ENCODE peak calls at places on chromosome 3, in nine cellular contexts. Y is K562, F is sigmoid colon, P is transverse colon, G is suprapubic skin, E is stomach, U is ovary, D is GM12878, Z is A549. T is an unnamed sample.

GRCh38 chr3:37580237-37580636 is 281.4 kb upstream of the CTDSPL start:
- DNase-seq in D (no peak), Y (no peak), F (peak; percentile 86), U (no peak), E (no peak), P (peak; percentile 12), G (peak; percentile 74), Z (no peak), T (no peak)

GRCh38 chr3:147793841-147794240 is 384.7 kb downstream of the ZIC1 start:
- DNase-seq in U (no peak), E (no peak), D (no peak), F (no peak), Y (no peak), Z (no peak), P (no peak), G (no peak), T (no peak)

GRCh38 chr3:124428372-124429128 is 301.7 kb upstream of the UMPS start:
- DNase-seq in F (no peak), Z (no peak), E (no peak), U (no peak), Y (no peak), D (no peak), G (no peak), P (no peak), T (no peak)

GRCh38 chr3:128464702-128465101 is 2.0 kb downstream of the DNAJB8 start:
- DNase-seq in E (no peak), G (no peak), Z (no peak), Y (no peak), U (no peak), D (no peak), F (no peak), P (no peak), T (no peak)

GRCh38 chr3:177740270-177740669 is 543.0 kb upstream of the TBL1XR1 start:
- DNase-seq in E (no peak), Z (no peak), D (no peak), G (no peak), P (no peak), F (no peak), U (no peak), Y (no peak), T (no peak)

GRCh38 chr3:184738982-184739381 is 27.1 kb upstream of the MAGEF1 start:
- DNase-seq in U (no peak), Z (no peak), P (no peak), F (no peak), D (no peak), E (peak; percentile 19), G (peak; percentile 32), Y (no peak), T (peak; percentile 1)

GRCh38 chr3:55698826-55699225 is 211.7 kb upstream of the WNT5A start:
- DNase-seq in G (no peak), E (no peak), P (no peak), F (no peak), Z (no peak), Y (no peak), D (no peak), U (no peak), T (no peak)

GRCh38 chr3:195411831-195412230 is 31.0 kb downstream of the ACAP2 start:
- DNase-seq in Z (no peak), P (no peak), G (no peak), E (no peak), Y (no peak), U (no peak), D (no peak), F (no peak), T (no peak)

GRCh38 chr3:16618721-16619120 is 13.5 kb upstream of the DAZL start:
- DNase-seq in Y (no peak), U (no peak), G (no peak), Z (no peak), P (no peak), D (no peak), E (no peak), F (no peak), T (no peak)

GRCh38 chr3:124078978-124079911 is 87.3 kb upstream of the ROPN1 start:
- DNase-seq in U (no peak), F (no peak), E (no peak), P (no peak), G (no peak), Y (peak; percentile 40), Z (peak; percentile 35), D (no peak), T (no peak)

GRCh38 chr3:101720851-101721649 is 3.4 kb upstream of the CEP97 start:
- DNase-seq in P (no peak), Z (no peak), Y (no peak), D (no peak), E (no peak), F (no peak), G (no peak), U (no peak), T (no peak)

GRCh38 chr3:68705695-68706429 is 226.5 kb downstream of the TAFA4 start:
- DNase-seq in P (no peak), D (no peak), Z (no peak), Y (no peak), G (no peak), E (no peak), F (no peak), U (no peak), T (no peak)

GRCh38 chr3:13484861-13485590 is 4.9 kb downstream of the HDAC11 start:
- DNase-seq in F (peak; percentile 84), Y (peak; percentile 98), P (peak; percentile 93), D (no peak), G (no peak), Z (peak; percentile 60), E (peak; percentile 96), U (peak; percentile 74), T (peak; percentile 65)

GRCh38 chr3:45606991-45607712 is 12.6 kb downstream of the LIMD1 start:
- DNase-seq in G (no peak), U (peak; percentile 74), F (peak; percentile 76), P (no peak), Y (no peak), E (no peak), Z (no peak), D (no peak), T (no peak)

GRCh38 chr3:149393355-149394165 is 16.1 kb upstream of the TM4SF1 start:
- DNase-seq in F (no peak), D (peak; percentile 15), G (no peak), Y (peak; percentile 61), Z (peak; percentile 89), P (peak; percentile 71), E (peak; percentile 84), U (peak; percentile 53), T (no peak)

GRCh38 chr3:105274958-105275357 is 91.8 kb upstream of the ALCAM start:
- DNase-seq in U (no peak), Z (peak; percentile 79), P (no peak), D (no peak), E (no peak), G (no peak), F (no peak), Y (no peak), T (no peak)

GRCh38 chr3:110293660-110294059 is 778.0 kb upstream of the NECTIN3 start:
- DNase-seq in P (no peak), U (no peak), Z (no peak), Y (no peak), F (no peak), D (no peak), E (no peak), G (no peak), T (no peak)

GRCh38 chr3:181458857-181459256 is 252.9 kb upstream of the SOX2 start:
- DNase-seq in U (no peak), G (no peak), Z (no peak), P (no peak), E (no peak), F (no peak), D (no peak), Y (no peak), T (no peak)

GRCh38 chr3:40847571-40847992 is 322.8 kb downstream of the ZNF621 start:
- DNase-seq in F (no peak), Y (no peak), P (no peak), U (peak; percentile 51), G (no peak), E (no peak), Z (no peak), D (no peak), T (no peak)

GRCh38 chr3:197454014-197454413 is 101.8 kb downstream of the BDH1 start:
- DNase-seq in Z (peak; percentile 26), U (no peak), Y (no peak), F (no peak), E (no peak), P (peak; percentile 28), G (no peak), D (no peak), T (no peak)

GRCh38 chr3:73432021-73432722 is 192.6 kb downstream of the PDZRN3 start:
- DNase-seq in F (peak; percentile 69), D (no peak), G (no peak), Z (peak; percentile 54), P (no peak), E (no peak), Y (peak; percentile 37), U (no peak), T (no peak)

GRCh38 chr3:51975857-51976549 is 1.1 kb downstream of the ABHD14A start:
- DNase-seq in G (peak; percentile 91), D (no peak), E (peak; percentile 62), Y (peak; percentile 76), F (peak; percentile 91), P (peak; percentile 75), Z (no peak), U (peak; percentile 94), T (peak; percentile 89)
- H3K27ac ChIP-seq in G (peak overlapping the region; percentile 11), D (no peak overlapping the region), E (peak overlapping the region; percentile 97), Y (no peak overlapping the region), F (peak overlapping the region; percentile 94), P (peak overlapping the region; percentile 97), Z (peak overlapping the region; percentile 99), U (peak overlapping the region; percentile 88), T (peak overlapping the region; percentile 95)

GRCh38 chr3:113712129-113712528 is 15.7 kb upstream of the USF3 start:
- DNase-seq in E (no peak), G (no peak), F (no peak), D (no peak), Y (no peak), U (no peak), Z (no peak), P (no peak), T (no peak)
- TF ChIP-seq EP300 in E (no peak), G (no peak), F (no peak), D (no peak), Y (no peak), U (no peak), Z (no peak), P (no peak), T (no peak)

DNA sequence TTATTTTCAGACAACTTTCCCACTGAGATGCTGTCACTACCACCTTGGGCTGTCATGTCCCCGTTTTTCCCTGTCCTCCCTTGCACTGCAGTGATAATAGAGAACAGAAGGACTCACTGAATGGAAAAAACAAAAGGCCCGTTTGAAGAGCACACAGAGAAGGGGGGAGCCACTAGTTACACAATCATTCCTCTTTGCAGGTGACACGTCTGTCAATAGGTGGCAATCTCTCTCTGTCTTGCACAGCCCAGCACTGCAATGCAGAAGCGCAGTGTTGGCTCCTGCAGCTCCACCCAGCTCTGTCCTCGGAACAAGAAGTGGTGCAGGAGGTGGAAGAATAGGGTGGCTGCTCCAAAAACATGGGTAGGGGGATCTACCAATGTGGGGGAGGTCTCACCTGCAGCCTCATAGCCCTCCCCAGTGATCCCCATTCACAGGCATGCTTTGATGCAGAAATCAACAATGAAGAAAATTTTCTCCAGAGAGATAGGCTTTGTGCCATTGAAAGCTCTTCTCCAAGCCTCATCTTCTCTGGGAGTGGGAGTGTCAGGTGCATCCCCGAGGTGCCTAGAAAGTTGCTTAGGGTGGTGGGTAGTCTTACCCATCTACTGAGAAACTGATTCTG is 31.8 kb downstream of the FSTL1 start:
- DNase-seq in P (peak; percentile 63), F (no peak), D (no peak), Z (peak; percentile 73), Y (peak; percentile 21), E (peak; percentile 51), U (no peak), G (no peak), T (no peak)
- H3K4me1 ChIP-seq in P (peaks cover 34% of the 10 kb centered on the region), F (no peaks in the 10 kb centered on the region), D (no peaks in the 10 kb centered on the region), Z (peaks cover 22% of the 10 kb centered on the region), Y (no peaks in the 10 kb centered on the region), E (peaks cover 22% of the 10 kb centered on the region), U (peaks cover 15% of the 10 kb centered on the region), G (peaks cover 45% of the 10 kb centered on the region), T (peaks cover 18% of the 10 kb centered on the region)

GRCh38 chr3:186220365-186220764 is 111.5 kb upstream of the ETV5 start:
- DNase-seq in E (no peak), U (no peak), G (no peak), P (no peak), F (no peak), Z (peak; percentile 4), D (no peak), Y (no peak), T (no peak)
- H3K27ac ChIP-seq in E (no peak overlapping the region), U (no peak overlapping the region), G (no peak overlapping the region), P (no peak overlapping the region), F (peak overlapping the region; percentile 57), Z (no peak overlapping the region), D (no peak overlapping the region), Y (no peak overlapping the region), T (no peak overlapping the region)